ENCODE peak calls at places on chromosomes 13 and 19, in seven cellular contexts. O is GOT3; Y is H4; C is B cell; Z is iris pigment epithelial cell; I is hepatocyte; E is stimulated activated naive CD4-positive, alpha-beta T cell. G is an unnamed sample.

GRCh38 chr13:28609936-28610335 is 49.0 kb upstream of the POMP start:
- DNase-seq in C (no peak), I (no peak), E (no peak), Y (peak; percentile 25), O (no peak), Z (peak; percentile 81), G (no peak)

GRCh38 chr13:113413898-113414282 is 39.4 kb downstream of the ADPRHL1 start:
- DNase-seq in Y (no peak), E (no peak), Z (no peak), O (no peak), C (no peak), I (no peak), G (no peak)

GRCh38 chr13:27309401-27309958 is 38.9 kb downstream of the RASL11A start:
- DNase-seq in O (no peak), I (no peak), C (no peak), E (no peak), Y (no peak), Z (no peak), G (no peak)

GRCh38 chr19:42498387-42498786 is 29.9 kb downstream of the CEACAM1 start:
- DNase-seq in E (no peak), C (no peak), Y (no peak), Z (no peak), I (peak; percentile 30), O (no peak), G (no peak)

GRCh38 chr19:329876-330275 is 14.7 kb downstream of the MIER2 start:
- DNase-seq in E (no peak), C (peak; percentile 21), Y (no peak), O (no peak), I (no peak), Z (no peak), G (no peak)

GRCh38 chr19:6181119-6181518 is 45.7 kb downstream of the ACSBG2 start:
- DNase-seq in E (no peak), Z (no peak), O (no peak), Y (no peak), I (no peak), C (no peak), G (no peak)

GRCh38 chr13:23470706-23471610 is 37.5 kb upstream of the SACS start:
- DNase-seq in C (no peak), O (no peak), I (no peak), Z (no peak), E (no peak), Y (no peak), G (no peak)

GRCh38 chr13:90640976-90641375 is 706.5 kb upstream of the MIR17HG start:
- DNase-seq in O (no peak), C (no peak), Y (peak; percentile 5), Z (peak; percentile 79), E (no peak), I (no peak), G (no peak)

GRCh38 chr13:34334984-34335661 is 517.2 kb downstream of the RFC3 start:
- DNase-seq in C (no peak), O (no peak), I (no peak), E (no peak), Y (no peak), Z (no peak), G (no peak)

GRCh38 chr19:10339380-10339960 is at the start of gene ICAM3:
- DNase-seq in Z (no peak), Y (no peak), I (no peak), E (peak; percentile 53), C (peak; percentile 82), O (no peak), G (peak; percentile 80)

GRCh38 chr19:41691268-41691970 is 3.3 kb upstream of the CEACAM7 start:
- DNase-seq in Z (peak; percentile 7), Y (no peak), I (no peak), E (no peak), O (no peak), C (no peak), G (peak; percentile 64)

GRCh38 chr13:75405976-75406703 is 75.8 kb downstream of the TBC1D4 start:
- DNase-seq in Z (no peak), E (no peak), Y (no peak), C (no peak), O (no peak), I (no peak), G (no peak)

GRCh38 chr13:100710176-100710575 is 35.6 kb upstream of the TMTC4 start:
- DNase-seq in I (no peak), C (no peak), O (no peak), E (no peak), Y (no peak), Z (peak; percentile 5), G (no peak)

GRCh38 chr19:8585894-8586750 is 8.9 kb upstream of the MYO1F start:
- DNase-seq in Z (peak; percentile 25), Y (peak; percentile 65), E (peak; percentile 33), C (peak; percentile 48), O (no peak), I (peak; percentile 58), G (peak; percentile 63)

GRCh38 chr19:4088975-4089374 is 22.3 kb upstream of the ZBTB7A start:
- DNase-seq in I (no peak), Y (no peak), E (peak; percentile 58), O (no peak), C (no peak), Z (no peak), G (peak; percentile 55)

GRCh38 chr13:33050161-33050560 is 33.9 kb downstream of the KL start:
- DNase-seq in I (no peak), C (no peak), E (no peak), Z (peak; percentile 50), Y (no peak), O (no peak), G (no peak)

GRCh38 chr13:40779049-40779448 is 8.1 kb upstream of the MRPS31 start:
- DNase-seq in C (no peak), Z (no peak), E (no peak), I (no peak), O (no peak), Y (no peak), G (no peak)

GRCh38 chr19:45528149-45528743 is 21.0 kb downstream of the VASP start:
- DNase-seq in Y (no peak), E (no peak), I (peak; percentile 68), Z (peak; percentile 40), O (no peak), C (no peak), G (no peak)

GRCh38 chr13:22596157-22596863 is 584.5 kb upstream of the SGCG start:
- DNase-seq in I (peak; percentile 59), Z (no peak), E (no peak), C (no peak), Y (no peak), O (no peak), G (no peak)

GRCh38 chr13:20684041-20684440 is 19.5 kb upstream of the IL17D start:
- DNase-seq in O (no peak), Z (no peak), C (no peak), E (no peak), I (no peak), Y (no peak), G (no peak)

GRCh38 chr19:35169226-35169995 is 14.9 kb downstream of the FXYD5 start:
- DNase-seq in Y (no peak), E (no peak), I (no peak), C (no peak), O (no peak), Z (no peak), G (no peak)

GRCh38 chr13:53143757-53144320 is 115.2 kb downstream of the OLFM4 start:
- DNase-seq in E (no peak), Z (no peak), I (no peak), Y (no peak), C (no peak), O (no peak), G (no peak)

GRCh38 chr19:32200312-32201038 is 144.9 kb upstream of the ZNF507 start:
- DNase-seq in I (no peak), Y (no peak), C (no peak), Z (no peak), E (no peak), O (no peak), G (no peak)

GRCh38 chr13:31627097-31627496 is 112.2 kb upstream of the RXFP2 start:
- DNase-seq in Z (peak; percentile 59), C (no peak), E (no peak), I (no peak), Y (no peak), O (no peak), G (no peak)

GRCh38 chr13:111939285-111940278 is 127.4 kb upstream of the SOX1 start:
- DNase-seq in O (no peak), Z (no peak), I (no peak), Y (no peak), C (no peak), E (no peak), G (no peak)

GRCh38 chr19:42246143-42246868 is 3.9 kb upstream of the GSK3A start:
- DNase-seq in C (no peak), I (peak; percentile 86), E (no peak), Z (peak; percentile 82), O (no peak), Y (peak; percentile 46), G (no peak)

GRCh38 chr19:41064974-41065569 is 23.2 kb upstream of the CYP2A13 start:
- DNase-seq in Z (peak; percentile 53), Y (peak; percentile 51), O (no peak), E (no peak), C (no peak), I (no peak), G (no peak)

GRCh38 chr13:36998624-36999041 is 507 bp downstream of the ALG5 start:
- DNase-seq in E (no peak), Z (no peak), I (peak; percentile 35), Y (no peak), C (no peak), O (no peak), G (no peak)

GRCh38 chr19:7067716-7068115 is 1.8 kb upstream of the ZNF557 start:
- DNase-seq in E (no peak), I (no peak), Y (peak; percentile 0), C (no peak), Z (peak; percentile 36), O (no peak), G (no peak)

GRCh38 chr19:40716031-40716654 is 543 bp downstream of the COQ8B start:
- DNase-seq in O (no peak), Y (no peak), C (no peak), I (no peak), Z (peak; percentile 91), E (no peak), G (no peak)

GRCh38 chr19:35645680-35646511 is 2.2 kb upstream of the COX6B1 start:
- DNase-seq in O (no peak), E (no peak), Y (no peak), Z (no peak), C (no peak), I (no peak), G (no peak)

GRCh38 chr13:49869514-49869913 is 66.6 kb downstream of the SPRYD7 start:
- DNase-seq in Z (peak; percentile 47), E (no peak), C (no peak), I (peak; percentile 19), O (no peak), Y (no peak), G (no peak)

GRCh38 chr19:46644720-46645119 is 8.7 kb upstream of the GNG8 start:
- DNase-seq in Z (no peak), O (no peak), E (no peak), I (no peak), C (no peak), Y (no peak), G (no peak)

GRCh38 chr19:4256563-4256962 is 9.7 kb downstream of the YJU2 start:
- DNase-seq in C (no peak), O (no peak), I (no peak), E (no peak), Y (no peak), Z (no peak), G (no peak)

GRCh38 chr19:18023596-18024212 is 15.7 kb downstream of the ARRDC2 start:
- DNase-seq in Z (peak; percentile 88), Y (no peak), E (peak; percentile 91), O (no peak), I (no peak), C (peak; percentile 97), G (peak; percentile 47)